ENCODE peak calls at places on chromosomes 4 and X, in nine cellular contexts. G is hepatocyte, T is GM06990, I is IMR-90, K is fibroblast of lung, X is vagina, O is stomach, N is colonic mucosa, J is psoas muscle. A is an unnamed sample.

GRCh38 chrX:132591719-132592275 is 103.0 kb upstream of the MBNL3 start:
- DNase-seq in G (no peak), T (no peak), J (no peak), O (no peak), I (no peak), K (no peak), N (no peak), X (no peak), A (no peak)

GRCh38 chr4:77015390-77015789 is 60.4 kb downstream of the CCNI start:
- DNase-seq in K (peak; percentile 88), T (no peak), O (no peak), G (no peak), J (no peak), N (no peak), I (peak; percentile 90), X (no peak), A (no peak)

GRCh38 chr4:52588097-52588496 is 71.0 kb downstream of the USP46 start:
- DNase-seq in N (no peak), J (peak; percentile 51), K (peak; percentile 19), G (peak; percentile 14), O (no peak), I (peak; percentile 13), X (no peak), T (no peak), A (peak; percentile 22)

GRCh38 chr4:151266542-151266941 is 10.4 kb upstream of the PRSS48 start:
- DNase-seq in G (no peak), I (peak; percentile 50), X (no peak), J (no peak), T (no peak), N (no peak), K (peak; percentile 59), O (no peak), A (no peak)

GRCh38 chrX:27186671-27187070 is 276.5 kb downstream of the PPP4R3C start:
- DNase-seq in G (peak; percentile 31), K (peak; percentile 4), J (no peak), I (peak; percentile 28), T (no peak), O (no peak), N (no peak), X (no peak), A (peak; percentile 27)

GRCh38 chrX:71815121-71815905 is 52.2 kb downstream of the CXorf49B start:
- DNase-seq in I (no peak), T (no peak), X (no peak), N (no peak), O (no peak), J (no peak), K (no peak), G (no peak), A (no peak)

GRCh38 chr4:142402925-142403324 is 443.2 kb downstream of the INPP4B start:
- DNase-seq in I (peak; percentile 39), N (no peak), J (no peak), K (peak; percentile 46), G (no peak), T (no peak), X (no peak), O (no peak), A (no peak)

GRCh38 chr4:41749650-41750049 is 1.1 kb upstream of the PHOX2B start:
- DNase-seq in K (no peak), I (no peak), N (no peak), T (no peak), O (no peak), X (no peak), J (no peak), G (no peak), A (peak; percentile 11)

GRCh38 chr4:8267077-8267476 is 2.5 kb upstream of the HTRA3 start:
- DNase-seq in N (peak; percentile 70), J (peak; percentile 86), G (peak; percentile 81), X (no peak), O (peak; percentile 85), K (no peak), I (peak; percentile 33), T (no peak), A (peak; percentile 68)

GRCh38 chr4:18111100-18111499 is 89.5 kb upstream of the LCORL start:
- DNase-seq in G (peak; percentile 6), N (no peak), X (no peak), K (no peak), J (no peak), O (no peak), I (no peak), T (no peak), A (no peak)

GRCh38 chrX:72018277-72019112 is 107.8 kb downstream of the NHSL2 start:
- DNase-seq in N (peak; percentile 65), K (peak; percentile 89), X (peak; percentile 72), O (peak; percentile 85), I (peak; percentile 90), J (peak; percentile 93), T (peak; percentile 80), G (peak; percentile 92), A (peak; percentile 83)

GRCh38 chr4:127788517-127788916 is 6.4 kb downstream of the HSPA4L start:
- DNase-seq in N (no peak), I (no peak), O (no peak), T (no peak), G (no peak), K (no peak), J (no peak), X (no peak), A (no peak)

GRCh38 chr4:106149911-106150310 is 166.1 kb downstream of the TBCK start:
- DNase-seq in X (no peak), N (no peak), I (no peak), O (no peak), T (no peak), J (no peak), G (no peak), K (no peak), A (no peak)

GRCh38 chrX:141220342-141221008 is 21.8 kb downstream of the SPANXC start:
- DNase-seq in O (no peak), X (no peak), G (peak; percentile 6), T (no peak), N (no peak), J (no peak), K (peak; percentile 83), I (peak; percentile 74), A (no peak)

GRCh38 chrX:34653811-34654210 is 3.3 kb downstream of the TMEM47 start:
- DNase-seq in O (no peak), J (no peak), G (no peak), T (no peak), X (no peak), N (no peak), K (peak; percentile 29), I (no peak), A (no peak)

GRCh38 chrX:86103061-86103460 is 45.2 kb upstream of the DACH2 start:
- DNase-seq in J (no peak), K (no peak), T (no peak), O (no peak), N (no peak), X (no peak), G (no peak), I (no peak), A (no peak)

GRCh38 chr4:54289316-54289715 is 60.2 kb downstream of the PDGFRA start:
- DNase-seq in N (no peak), K (no peak), O (no peak), I (no peak), T (no peak), X (no peak), J (no peak), G (no peak), A (no peak)

GRCh38 chrX:110044531-110045249 is 41.8 kb downstream of the TMEM164 start:
- DNase-seq in N (no peak), G (no peak), T (no peak), K (no peak), I (no peak), X (no peak), O (no peak), J (no peak), A (no peak)

GRCh38 chrX:10190367-10190766 is 33.6 kb downstream of the CLCN4 start:
- DNase-seq in X (no peak), N (no peak), J (no peak), T (no peak), O (no peak), G (peak; percentile 61), K (peak; percentile 73), I (peak; percentile 83), A (peak; percentile 49)

GRCh38 chr4:134935320-134935719 is 733.7 kb upstream of the PABPC4L start:
- DNase-seq in X (no peak), G (peak; percentile 30), I (no peak), J (no peak), N (no peak), K (no peak), O (peak; percentile 26), T (no peak), A (no peak)

DNA sequence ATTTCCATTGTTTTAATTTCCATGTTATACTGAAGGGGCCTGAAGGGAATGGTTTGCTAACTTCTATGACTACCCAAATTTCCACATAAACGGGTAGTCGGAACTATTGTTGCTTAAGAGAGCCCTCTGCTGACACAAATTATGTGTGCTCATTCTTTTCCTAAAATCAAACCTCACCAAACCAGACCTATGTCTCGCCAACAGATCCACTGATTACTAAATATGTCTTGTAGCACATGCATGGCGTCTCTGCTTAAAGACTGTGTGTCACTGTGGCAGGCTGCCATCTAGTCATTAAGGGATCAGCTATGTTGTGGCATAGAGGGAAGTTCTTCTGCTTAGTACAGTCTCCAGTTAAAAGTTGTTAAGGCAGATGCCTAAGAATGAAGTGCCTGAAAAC is 25.1 kb downstream of the PIR start:
- DNase-seq in I (peak; percentile 67), O (no peak), G (peak; percentile 62), X (no peak), N (no peak), T (no peak), K (peak; percentile 44), J (peak; percentile 50), A (no peak)
- TF ChIP-seq CTCF in I (peak; percentile 64), O (peak; percentile 26), G (peak; percentile 74), X (no peak), N (no peak), T (peak; percentile 45), K (peak; percentile 38), J (peak; percentile 17), A (peak; percentile 55)

DNA sequence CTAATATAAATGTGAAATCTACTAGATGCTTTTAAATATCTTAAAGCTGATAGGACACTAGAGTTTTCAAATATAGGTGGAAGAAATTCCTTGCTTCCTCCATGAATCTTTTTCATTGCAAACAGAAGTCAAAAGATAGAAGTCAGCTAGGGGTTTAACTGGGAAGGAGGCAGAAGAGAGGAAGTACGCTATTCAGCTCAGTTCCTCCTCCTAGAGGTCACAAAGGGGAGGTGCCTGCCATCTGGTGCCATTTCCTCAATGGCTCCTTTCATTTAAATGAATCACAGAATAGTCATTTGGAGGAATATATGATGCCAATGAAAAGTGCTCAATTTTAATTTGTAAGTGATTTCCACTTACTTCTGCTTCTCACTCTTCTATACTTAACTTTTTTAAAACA is 8.5 kb downstream of the COL25A1 start:
- DNase-seq in K (no peak), O (no peak), N (no peak), J (no peak), G (peak; percentile 15), T (peak; percentile 8), I (no peak), X (no peak), A (no peak)
- TF ChIP-seq CTCF in K (no peak), O (no peak), N (peak; percentile 25), J (peak; percentile 19), G (peak; percentile 18), T (peak; percentile 75), I (peak; percentile 11), X (no peak), A (peak; percentile 37)

GRCh38 chr4:59240030-59240429 is 1960.1 kb upstream of the ADGRL3 start:
- DNase-seq in O (no peak), G (no peak), I (no peak), T (no peak), X (no peak), N (no peak), K (no peak), J (no peak), A (no peak)
- TF ChIP-seq CTCF in O (no peak), G (no peak), I (no peak), T (no peak), X (no peak), N (no peak), K (no peak), J (no peak), A (no peak)

GRCh38 chr4:112266823-112267222 is 18.9 kb downstream of the TIFA start:
- DNase-seq in N (no peak), O (no peak), K (peak; percentile 27), X (no peak), G (peak; percentile 36), J (no peak), T (no peak), I (peak; percentile 52), A (no peak)
- TF ChIP-seq CTCF in N (peak; percentile 30), O (peak; percentile 36), K (peak; percentile 29), X (no peak), G (peak; percentile 53), J (peak; percentile 53), T (peak; percentile 46), I (peak; percentile 55), A (peak; percentile 30)